ENCODE peak calls at places on chromosomes 5 and 9, in nine cellular contexts. F, O, X, L, M, C, A, N and B are unnamed samples.

GRCh38 chr9:72952394-72952720 is 496 bp downstream of the ALDH1A1 start:
- DNase-seq in X (no peak), O (no peak), N (no peak), F (no peak), L (no peak), C (no peak), A (no peak), M (no peak), B (no peak)

GRCh38 chr9:115276621-115277020 is 158.7 kb upstream of the TNC start:
- DNase-seq in N (no peak), A (no peak), O (no peak), M (no peak), F (peak), X (peak), L (no peak), C (peak), B (peak)

GRCh38 chr5:141003791-141004601 is 37.7 kb downstream of the PCDHAC2 start:
- DNase-seq in A (no peak), X (no peak), F (no peak), N (no peak), O (no peak), M (peak), C (no peak), L (peak), B (no peak)

GRCh38 chr5:34762321-34762871 is 76.6 kb upstream of the TTC23L start:
- DNase-seq in M (no peak), F (peak), L (no peak), O (peak), C (peak), N (peak), A (no peak), X (peak), B (peak)

GRCh38 chr9:128455849-128456612 is at the start of gene ODF2:
- DNase-seq in N (peak), F (peak), X (peak), L (peak), M (peak), A (peak), O (peak), C (peak), B (peak)

GRCh38 chr5:161544350-161544765 is 2.2 kb downstream of the GABRB2 start:
- DNase-seq in F (peak), L (no peak), O (no peak), N (peak), A (peak), M (no peak), X (peak), C (peak), B (peak)

GRCh38 chr9:99193466-99193821 is 28.3 kb downstream of the ALG2 start:
- DNase-seq in A (no peak), F (no peak), M (no peak), C (no peak), N (no peak), O (no peak), L (no peak), X (no peak), B (no peak)

GRCh38 chr5:180071418-180072255 is at the start of gene RNF130:
- DNase-seq in O (peak), A (peak), N (peak), F (peak), X (peak), C (peak), L (peak), M (peak), B (peak)

GRCh38 chr5:100683881-100684280 is 148.7 kb downstream of the FAM174A start:
- DNase-seq in F (no peak), L (no peak), O (no peak), C (no peak), M (no peak), X (no peak), A (no peak), N (no peak), B (no peak)

GRCh38 chr5:173823721-173824567 is 64.2 kb upstream of the CPEB4 start:
- DNase-seq in L (no peak), O (no peak), C (peak), X (peak), M (peak), F (peak), N (peak), A (no peak), B (peak)

GRCh38 chr5:16921246-16921645 is 14.8 kb downstream of the MYO10 start:
- DNase-seq in M (no peak), N (no peak), O (no peak), X (no peak), L (no peak), C (peak), A (no peak), F (no peak), B (no peak)

GRCh38 chr5:149030392-149030791 is 32.5 kb downstream of the SH3TC2 start:
- DNase-seq in N (no peak), C (peak), M (no peak), X (no peak), A (no peak), L (no peak), O (no peak), F (peak), B (no peak)

GRCh38 chr5:41279040-41279439 is 65.7 kb upstream of the C6 start:
- DNase-seq in L (no peak), M (no peak), O (no peak), N (no peak), F (no peak), C (no peak), X (peak), A (no peak), B (no peak)

GRCh38 chr9:30722065-30722464 is 1662.4 kb upstream of the ACO1 start:
- DNase-seq in O (no peak), C (no peak), L (no peak), A (no peak), F (no peak), X (no peak), N (no peak), M (no peak), B (no peak)

GRCh38 chr5:124111886-124112285 is 599.9 kb downstream of the CSNK1G3 start:
- DNase-seq in C (no peak), L (no peak), A (no peak), N (no peak), X (peak), O (no peak), F (no peak), M (peak), B (no peak)

GRCh38 chr5:21817668-21818419 is 1035.3 kb downstream of the CDH12 start:
- DNase-seq in N (no peak), O (no peak), M (no peak), X (peak), L (no peak), F (peak), A (no peak), C (no peak), B (peak)

GRCh38 chr5:18305288-18305899 is 671.1 kb downstream of the TAF11L14 start:
- DNase-seq in M (no peak), N (peak), O (no peak), L (no peak), C (peak), A (no peak), X (peak), F (peak), B (peak)

GRCh38 chr9:76599970-76600369 is 141.0 kb downstream of the GCNT1 start:
- DNase-seq in A (no peak), C (no peak), N (no peak), F (no peak), M (no peak), O (no peak), X (no peak), L (no peak), B (no peak)

GRCh38 chr5:179766021-179766725 is 27.6 kb upstream of the LTC4S start:
- DNase-seq in F (peak), L (no peak), A (no peak), X (peak), O (no peak), N (no peak), M (no peak), C (peak), B (peak)

GRCh38 chr9:17962747-17963146 is 383.9 kb downstream of the SH3GL2 start:
- DNase-seq in M (no peak), F (no peak), L (no peak), O (peak), N (no peak), C (no peak), A (no peak), X (peak), B (no peak)

GRCh38 chr5:72611111-72611724 is 104.0 kb upstream of the ZNF366 start:
- DNase-seq in X (peak), F (peak), O (peak), C (peak), A (peak), N (peak), L (peak), M (no peak), B (peak)
- TF ChIP-seq CTCF in X (peak), F (peak), O (peak), C (peak), A (no peak), N (peak), L (peak), M (peak), B (peak)

DNA sequence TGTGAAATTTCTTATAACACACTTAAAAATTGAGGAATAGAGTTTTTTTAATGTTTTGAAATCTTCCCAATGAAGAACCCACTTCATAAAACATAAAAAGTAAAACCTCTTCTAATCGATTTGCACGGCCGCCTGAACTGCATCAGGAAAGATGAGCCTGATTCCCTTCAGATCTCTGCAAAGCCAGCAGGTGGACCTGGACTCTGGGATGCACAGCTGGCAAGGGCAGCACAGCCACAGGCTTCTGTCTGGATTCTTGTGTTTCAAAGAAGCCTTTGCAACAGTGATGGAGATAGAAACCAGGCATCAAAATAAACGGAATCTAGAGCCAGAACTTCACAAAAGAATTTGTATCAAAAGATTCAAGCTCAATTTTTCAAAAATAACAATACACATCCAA is 36.0 kb upstream of the SPATA31C2 start:
- DNase-seq in L (no peak), F (no peak), M (no peak), C (no peak), X (no peak), O (no peak), A (no peak), N (no peak), B (no peak)
- TF ChIP-seq CTCF in L (no peak), F (peak), M (peak), C (no peak), X (no peak), O (no peak), A (no peak), N (no peak), B (no peak)

DNA sequence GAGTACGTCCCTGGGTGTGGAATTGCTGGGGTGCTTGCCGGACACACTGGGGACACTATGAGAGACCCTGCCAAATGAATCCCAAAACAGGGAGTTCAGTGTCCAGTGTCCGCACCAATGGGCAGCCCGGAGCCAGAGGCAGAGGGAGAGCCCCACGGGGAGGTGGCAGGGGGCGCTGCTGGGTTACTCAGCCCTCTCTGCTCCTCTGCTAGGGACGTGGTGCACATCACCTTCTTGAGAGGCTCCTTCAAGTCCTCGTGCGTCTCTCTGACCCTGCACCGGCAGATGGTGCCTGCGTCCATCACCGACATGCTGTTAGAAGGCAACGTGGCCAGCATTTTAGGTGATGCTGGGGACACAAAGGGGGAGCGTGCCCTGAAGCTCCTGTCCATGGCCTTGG is 20.8 kb downstream of the STKLD1 start:
- DNase-seq in N (peak), C (no peak), F (peak), O (no peak), X (peak), M (no peak), A (no peak), L (no peak), B (no peak)
- TF ChIP-seq CTCF in N (no peak), C (no peak), F (peak), O (no peak), X (peak), M (peak), A (no peak), L (peak), B (no peak)

DNA sequence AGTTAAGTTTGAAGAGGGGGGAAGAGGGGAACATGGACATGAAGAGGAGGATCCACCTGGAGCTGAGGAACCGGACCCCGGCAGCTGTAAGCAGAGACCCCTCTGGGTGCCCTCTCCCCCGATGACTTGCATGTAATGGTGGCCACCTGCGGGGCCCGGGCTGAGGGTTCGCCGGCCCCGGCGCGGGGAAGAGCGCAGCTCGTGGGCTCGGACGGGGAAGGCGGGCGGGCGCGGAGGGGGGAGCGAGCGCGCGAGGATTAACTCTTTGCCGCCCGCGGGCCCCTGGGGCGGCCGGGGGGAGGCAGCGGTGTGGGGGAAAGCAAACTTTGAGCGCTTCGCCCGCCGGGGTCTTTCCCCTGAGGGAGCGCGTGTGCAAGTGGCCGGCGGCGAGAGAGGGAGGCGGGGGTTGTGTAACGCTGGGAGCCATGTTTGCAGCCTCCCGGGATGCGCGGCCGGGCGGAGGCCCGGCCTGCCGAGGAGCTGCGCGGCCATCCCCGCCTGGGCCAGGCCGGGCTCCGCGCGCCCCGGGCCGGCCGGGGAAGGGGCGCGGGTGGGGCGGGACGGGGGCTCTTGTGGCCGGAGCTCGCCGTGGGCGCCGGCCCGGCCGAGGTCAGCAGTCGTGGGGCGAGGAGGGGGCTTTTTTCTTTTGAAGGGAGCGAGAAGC is 515 bp downstream of the ANP32B start:
- DNase-seq in F (no peak), O (peak), N (peak), A (no peak), C (peak), L (peak), X (peak), M (no peak), B (peak)
- TF ChIP-seq CTCF in F (no peak), O (no peak), N (no peak), A (no peak), C (no peak), L (no peak), X (no peak), M (no peak), B (no peak)

GRCh38 chr9:109143881-109144562 is 23.0 kb downstream of the FRRS1L start:
- DNase-seq in C (peak), L (no peak), A (no peak), X (peak), M (no peak), N (no peak), O (no peak), F (peak), B (peak)
- TF ChIP-seq CTCF in C (peak), L (peak), A (no peak), X (peak), M (peak), N (no peak), O (no peak), F (peak), B (peak)